ENCODE peak calls at places on chromosomes 11 and 22, in seven cellular contexts. K, N, O, F, H, G and Y are unnamed samples.

GRCh38 chr22:22318723-22319465 is 74.3 kb downstream of the VPREB1 start:
- DNase-seq in O (no peak), H (no peak), G (no peak), F (no peak), N (no peak), K (no peak), Y (no peak)

GRCh38 chr22:31800065-31800464 is 46.2 kb downstream of the DEPDC5 start:
- DNase-seq in G (peak; percentile 22), H (peak; percentile 4), O (no peak), N (no peak), F (no peak), K (no peak), Y (no peak)

GRCh38 chr11:61814242-61814957 is 2.4 kb downstream of the FADS1 start:
- DNase-seq in F (no peak), O (peak; percentile 46), N (peak; percentile 30), H (no peak), G (no peak), K (peak; percentile 58), Y (no peak)

GRCh38 chr11:31646206-31646605 is 136.6 kb downstream of the ELP4 start:
- DNase-seq in K (no peak), G (no peak), F (no peak), H (peak; percentile 30), O (no peak), N (no peak), Y (no peak)

GRCh38 chr11:68343761-68344256 is 31.4 kb downstream of the LRP5 start:
- DNase-seq in G (no peak), F (no peak), O (no peak), H (no peak), K (no peak), N (no peak), Y (no peak)

GRCh38 chr11:26994579-26995210 is 783 bp downstream of the FIBIN start:
- DNase-seq in K (no peak), N (no peak), F (no peak), O (no peak), H (no peak), G (no peak), Y (peak; percentile 66)

GRCh38 chr22:23751441-23751996 is 607 bp upstream of the ZNF70 start:
- DNase-seq in O (no peak), K (no peak), G (no peak), H (peak; percentile 16), F (peak; percentile 48), N (no peak), Y (peak; percentile 77)

GRCh38 chr11:6320411-6321207 is at the start of gene CAVIN3:
- DNase-seq in G (peak; percentile 86), F (no peak), O (peak; percentile 90), H (peak; percentile 87), K (no peak), N (no peak), Y (peak; percentile 94)

GRCh38 chr22:43446881-43447280 is 35.1 kb downstream of the MPPED1 start:
- DNase-seq in N (no peak), G (no peak), H (no peak), O (no peak), F (no peak), K (no peak), Y (no peak)

GRCh38 chr11:79055866-79056632 is 384.8 kb downstream of the TENM4 start:
- DNase-seq in H (peak; percentile 81), O (peak; percentile 66), N (no peak), F (no peak), K (no peak), G (peak; percentile 61), Y (no peak)